ENCODE peak calls at places on chromosomes 5 and 9, in five cellular contexts. P is glomerular endothelial cell; M is stimulated activated CD4-positive, alpha-beta T cell treated with anti-CD3 and anti-CD28 coated beads, Interleukin-4, amount 100 ng/mL, for 48 hours; Z is activated CD4-positive, alpha-beta T cell treated with anti-CD3 and anti-CD28 coated beads, Interleukin-2, amount 50 U/mL, for 48 hours; B is RWPE1. S is an unnamed sample.

GRCh38 chr9:38046669-38047300 is 22.2 kb downstream of the SHB start:
- DNase-seq in P (no peak), M (no peak), Z (no peak), B (peak; percentile 83), S (no peak)

GRCh38 chr9:92986175-92987110 is 39.1 kb downstream of the FGD3 start:
- DNase-seq in P (no peak), M (peak; percentile 37), Z (peak; percentile 56), B (no peak), S (peak; percentile 9)

GRCh38 chr5:78483809-78484521 is 123.5 kb downstream of the SCAMP1 start:
- DNase-seq in P (no peak), M (no peak), Z (no peak), B (no peak), S (peak; percentile 99)

GRCh38 chr5:20286512-20286911 is 298.5 kb upstream of the CDH18 start:
- DNase-seq in P (no peak), M (no peak), Z (no peak), B (peak; percentile 43), S (no peak)

GRCh38 chr9:85237478-85237877 is 504.3 kb downstream of the AGTPBP1 start:
- DNase-seq in P (no peak), M (no peak), Z (no peak), B (no peak), S (no peak)

GRCh38 chr5:44565360-44565759 is 176.1 kb upstream of the FGF10 start:
- DNase-seq in P (no peak), M (no peak), Z (no peak), B (no peak), S (no peak)

GRCh38 chr9:133680976-133681657 is 45.0 kb downstream of the DBH start:
- DNase-seq in P (no peak), M (no peak), Z (no peak), B (no peak), S (no peak)

GRCh38 chr5:107474724-107475489 is 195.8 kb downstream of the EFNA5 start:
- DNase-seq in P (no peak), M (no peak), Z (no peak), B (no peak), S (no peak)

GRCh38 chr5:32001284-32001683 is 172.8 kb downstream of the GOLPH3 start:
- DNase-seq in P (no peak), M (no peak), Z (no peak), B (no peak), S (no peak)

GRCh38 chr5:94218374-94218773 is 400.0 kb downstream of the KIAA0825 start:
- DNase-seq in P (no peak), M (no peak), Z (no peak), B (no peak), S (no peak)

GRCh38 chr5:31469886-31470285 is 62.0 kb downstream of the DROSHA start:
- DNase-seq in P (no peak), M (no peak), Z (no peak), B (no peak), S (no peak)

GRCh38 chr5:62432618-62433064 is 20.1 kb downstream of the IPO11 start:
- DNase-seq in P (no peak), M (no peak), Z (no peak), B (no peak), S (no peak)

GRCh38 chr5:109759304-109759703 is 69.6 kb downstream of the MAN2A1 start:
- DNase-seq in P (peak; percentile 79), M (no peak), Z (no peak), B (no peak), S (no peak)

GRCh38 chr9:71249729-71250317 is 128.4 kb upstream of the TRPM3 start:
- DNase-seq in P (peak; percentile 68), M (no peak), Z (no peak), B (peak; percentile 75), S (peak; percentile 55)

GRCh38 chr5:39433838-39434237 is 9.1 kb upstream of the DAB2 start:
- DNase-seq in P (no peak), M (no peak), Z (no peak), B (no peak), S (no peak)

GRCh38 chr5:120146787-120147186 is 317.3 kb upstream of the PRR16 start:
- DNase-seq in P (no peak), M (no peak), Z (no peak), B (no peak), S (no peak)

GRCh38 chr9:70315389-70315788 is 56.6 kb downstream of the SMC5 start:
- DNase-seq in P (no peak), M (no peak), Z (no peak), B (peak; percentile 18), S (no peak)

GRCh38 chr5:23139338-23140171 is 286.4 kb upstream of the CDH12 start:
- DNase-seq in P (no peak), M (no peak), Z (no peak), B (peak; percentile 23), S (peak; percentile 47)

GRCh38 chr5:177388521-177389052 is 4.4 kb downstream of the SLC34A1 start:
- DNase-seq in P (no peak), M (no peak), Z (no peak), B (peak; percentile 67), S (no peak)

GRCh38 chr9:97307500-97308163 is at the start of gene CCDC180:
- DNase-seq in P (no peak), M (no peak), Z (no peak), B (no peak), S (no peak)

GRCh38 chr5:167524941-167525485 is 766.4 kb upstream of the WWC1 start:
- DNase-seq in P (no peak), M (no peak), Z (no peak), B (no peak), S (no peak)

GRCh38 chr5:3103241-3103855 is 351.9 kb upstream of the IRX2 start:
- DNase-seq in P (no peak), M (no peak), Z (no peak), B (no peak), S (no peak)

GRCh38 chr9:135047026-135047350 is 40.5 kb upstream of the OLFM1 start:
- DNase-seq in P (no peak), M (no peak), Z (no peak), B (no peak), S (no peak)

GRCh38 chr9:119986205-119986604 is 593.8 kb downstream of the CDK5RAP2 start:
- DNase-seq in P (no peak), M (no peak), Z (no peak), B (no peak), S (no peak)

GRCh38 chr5:172646716-172647285 is 5.7 kb downstream of the NEURL1B start:
- DNase-seq in P (no peak), M (no peak), Z (no peak), B (no peak), S (no peak)

GRCh38 chr9:12889402-12890106 is 114.7 kb downstream of the LURAP1L start:
- DNase-seq in P (no peak), M (no peak), Z (no peak), B (no peak), S (no peak)

GRCh38 chr5:132365213-132365612 is 4.3 kb upstream of the SLC22A5 start:
- DNase-seq in P (no peak), M (no peak), Z (no peak), B (peak; percentile 92), S (no peak)

GRCh38 chr5:164818440-164818839 is 1313.0 kb downstream of the MAT2B start:
- DNase-seq in P (no peak), M (no peak), Z (no peak), B (no peak), S (no peak)

GRCh38 chr5:144028058-144028457 is 142.4 kb downstream of the YIPF5 start:
- DNase-seq in P (no peak), M (no peak), Z (no peak), B (no peak), S (no peak)

GRCh38 chr9:127955294-127956015 is 17.8 kb upstream of the DPM2 start:
- DNase-seq in P (no peak), M (peak; percentile 71), Z (peak; percentile 85), B (peak; percentile 94), S (peak; percentile 19)

GRCh38 chr9:137448569-137448962 is 7.4 kb upstream of the ENTPD8 start:
- DNase-seq in P (no peak), M (no peak), Z (no peak), B (no peak), S (no peak)

GRCh38 chr5:81838307-81838906 is 87.5 kb upstream of the SSBP2 start:
- DNase-seq in P (no peak), M (no peak), Z (no peak), B (no peak), S (peak; percentile 66)

GRCh38 chr9:105503873-105504272 is 54.1 kb upstream of the FKTN start:
- DNase-seq in P (no peak), M (no peak), Z (no peak), B (no peak), S (no peak)

GRCh38 chr5:122429545-122430327 is 117.7 kb downstream of the SNCAIP start:
- DNase-seq in P (no peak), M (no peak), Z (no peak), B (no peak), S (no peak)

GRCh38 chr9:18542837-18543405 is 69.0 kb downstream of the ADAMTSL1 start:
- DNase-seq in P (no peak), M (no peak), Z (no peak), B (no peak), S (no peak)

GRCh38 chr5:73450672-73451217 is 2.2 kb upstream of the FOXD1 start:
- DNase-seq in P (no peak), M (no peak), Z (no peak), B (no peak), S (no peak)

GRCh38 chr9:38443181-38443580 is 18.9 kb upstream of the IGFBPL1 start:
- DNase-seq in P (no peak), M (no peak), Z (no peak), B (peak; percentile 52), S (no peak)

GRCh38 chr5:1195916-1196315 is 5.5 kb upstream of the SLC6A19 start:
- DNase-seq in P (no peak), M (no peak), Z (no peak), B (no peak), S (no peak)